ENCODE peak calls at places on chromosomes 11 and 22, in four cellular contexts. P is T-helper 1 cell, J is HFF-Myc, M is ELR. W is an unnamed sample.

GRCh38 chr11:100581318-100581717 is 105.8 kb upstream of the ARHGAP42 start:
- DNase-seq in P (no peak), J (no peak), M (peak), W (no peak)

GRCh38 chr11:122851366-122852011 is 13.2 kb downstream of the CRTAM start:
- DNase-seq in P (peak), J (no peak), M (no peak), W (no peak)

GRCh38 chr11:7871056-7871455 is 60.0 kb downstream of the OR10A6 start:
- DNase-seq in P (no peak), J (no peak), M (peak), W (no peak)

GRCh38 chr11:121553806-121554205 is 101.0 kb upstream of the SORL1-AS1 start:
- DNase-seq in P (no peak), J (no peak), M (no peak), W (no peak)

GRCh38 chr11:112437096-112437495 is 176.4 kb upstream of the PLET1 start:
- DNase-seq in P (no peak), J (no peak), M (no peak), W (no peak)

GRCh38 chr11:75851203-75851602 is 36.2 kb downstream of the UVRAG start:
- DNase-seq in P (no peak), J (no peak), M (no peak), W (no peak)

GRCh38 chr11:297666-298405 is 1.5 kb downstream of the IFITM5 start:
- DNase-seq in P (no peak), J (no peak), M (no peak), W (no peak)

GRCh38 chr11:93849751-93850584 is 450 bp downstream of the VSTM5 start:
- DNase-seq in P (no peak), J (no peak), M (peak), W (no peak)

GRCh38 chr22:50267591-50268390 is 2.4 kb downstream of the MAPK11 start:
- DNase-seq in P (peak), J (no peak), M (peak), W (no peak)

GRCh38 chr11:9990221-9990973 is 303.6 kb downstream of the SBF2 start:
- DNase-seq in P (no peak), J (no peak), M (peak), W (no peak)

GRCh38 chr11:61732705-61733104 is 19.7 kb upstream of the MYRF start:
- DNase-seq in P (no peak), J (no peak), M (peak), W (no peak)

GRCh38 chr11:12473366-12473765 is 96.0 kb downstream of the PARVA start:
- DNase-seq in P (no peak), J (no peak), M (no peak), W (no peak)

GRCh38 chr22:31891366-31892079 is 52.8 kb upstream of the YWHAH start:
- DNase-seq in P (peak), J (no peak), M (no peak), W (no peak)

GRCh38 chr22:29625090-29625825 is 21.8 kb downstream of the NF2 start:
- DNase-seq in P (peak), J (peak), M (peak), W (peak)

GRCh38 chr11:61733120-61733978 is 19.1 kb upstream of the MYRF start:
- DNase-seq in P (peak), J (peak), M (peak), W (peak)

GRCh38 chr22:44389181-44389580 is 76.4 kb upstream of the SHISAL1 start:
- DNase-seq in P (no peak), J (no peak), M (no peak), W (no peak)

GRCh38 chr11:9953994-9954626 is 290.2 kb downstream of the SWAP70 start:
- DNase-seq in P (no peak), J (no peak), M (no peak), W (no peak)

GRCh38 chr11:134750619-134751018 is 338.6 kb upstream of the B3GAT1 start:
- DNase-seq in P (no peak), J (no peak), M (no peak), W (no peak)

GRCh38 chr11:5092821-5093585 is 23.6 kb downstream of the OR52E1 start:
- DNase-seq in P (peak), J (peak), M (peak), W (no peak)

GRCh38 chr11:83610996-83611395 is 324.8 kb upstream of the CCDC90B start:
- DNase-seq in P (no peak), J (no peak), M (no peak), W (no peak)

GRCh38 chr22:17638432-17639237 is at the start of gene BCL2L13:
- DNase-seq in P (peak), J (peak), M (peak), W (peak)

GRCh38 chr11:1353383-1354124 is 36.2 kb upstream of the BRSK2 start:
- DNase-seq in P (no peak), J (no peak), M (no peak), W (no peak)

GRCh38 chr11:116170526-116171120 is 602.2 kb downstream of the BUD13 start:
- DNase-seq in P (no peak), J (no peak), M (no peak), W (no peak)

GRCh38 chr22:26398741-26399153 is 30.3 kb upstream of the ASPHD2 start:
- DNase-seq in P (peak), J (peak), M (peak), W (peak)

GRCh38 chr11:64918056-64918455 is 1.0 kb upstream of the ATG2A start:
- DNase-seq in P (no peak), J (peak), M (peak), W (no peak)

GRCh38 chr11:44607324-44607962 is 42.0 kb downstream of the CD82 start:
- DNase-seq in P (no peak), J (no peak), M (peak), W (no peak)

GRCh38 chr11:64746486-64746885 is 2.5 kb upstream of the RASGRP2 start:
- DNase-seq in P (no peak), J (no peak), M (no peak), W (no peak)

GRCh38 chr11:73221996-73222395 is 3.9 kb downstream of the P2RY2 start:
- DNase-seq in P (no peak), J (no peak), M (no peak), W (no peak)

GRCh38 chr11:10323793-10324170 is 18.9 kb downstream of the ADM start:
- DNase-seq in P (no peak), J (no peak), M (peak), W (no peak)

GRCh38 chr11:126874276-126874675 is 126.3 kb downstream of the KIRREL3 start:
- DNase-seq in P (no peak), J (no peak), M (no peak), W (no peak)

GRCh38 chr11:123056835-123057491 is 5.0 kb downstream of the HSPA8 start:
- DNase-seq in P (no peak), J (no peak), M (no peak), W (no peak)

GRCh38 chr11:1732421-1733008 is 17.9 kb downstream of the IFITM10 start:
- DNase-seq in P (no peak), J (no peak), M (no peak), W (no peak)

GRCh38 chr11:66479741-66480115 is 506 bp upstream of the DPP3 start:
- DNase-seq in P (no peak), J (no peak), M (no peak), W (no peak)

GRCh38 chr11:61709572-61709971 is 29.4 kb downstream of the DAGLA start:
- DNase-seq in P (no peak), J (no peak), M (no peak), W (no peak)

GRCh38 chr11:88529426-88529825 is 191.9 kb upstream of the CTSC start:
- DNase-seq in P (no peak), J (no peak), M (no peak), W (no peak)

W was measured in pulmonary artery endothelial cell.